ENCODE peak calls at places on chromosomes 3 and 15, in ten cellular contexts. One of them, this sample, is unnamed. For H3K4me1, the result is how much of the 10 kb centered on the place peaks cover.

GRCh38 chr15:32979710-32980109 is 214.8 kb downstream of the FMN1 start:
- DNase-seq in left ventricle myocardium inferior: no peak
- DNase-seq in keratinocyte: no peak
- DNase-seq in ovary: no peak
- DNase-seq in Caco-2: no peak
- DNase-seq in stomach: no peak
- DNase-seq in pancreas: no peak
- DNase-seq in cardiac muscle cell: no peak
- DNase-seq in astrocyte: peak
- DNase-seq in gastrocnemius medialis: no peak
- DNase-seq in this sample: no peak

GRCh38 chr15:68340711-68341671 is 63.4 kb downstream of the FEM1B start:
- DNase-seq in gastrocnemius medialis: no peak
- DNase-seq in cardiac muscle cell: no peak
- DNase-seq in left ventricle myocardium inferior: no peak
- DNase-seq in pancreas: no peak
- DNase-seq in ovary: no peak
- DNase-seq in Caco-2: no peak
- DNase-seq in keratinocyte: no peak
- DNase-seq in stomach: no peak
- DNase-seq in astrocyte: peak
- DNase-seq in this sample: no peak

GRCh38 chr3:140399853-140400252 is 278.0 kb upstream of the TRIM42 start:
- DNase-seq in cardiac muscle cell: no peak
- DNase-seq in left ventricle myocardium inferior: no peak
- DNase-seq in ovary: no peak
- DNase-seq in pancreas: no peak
- DNase-seq in Caco-2: no peak
- DNase-seq in astrocyte: no peak
- DNase-seq in stomach: no peak
- DNase-seq in gastrocnemius medialis: no peak
- DNase-seq in keratinocyte: no peak
- DNase-seq in this sample: no peak

GRCh38 chr3:174170248-174170647 is 688.9 kb upstream of the NAALADL2 start:
- DNase-seq in ovary: no peak
- DNase-seq in cardiac muscle cell: no peak
- DNase-seq in Caco-2: no peak
- DNase-seq in stomach: no peak
- DNase-seq in keratinocyte: no peak
- DNase-seq in pancreas: no peak
- DNase-seq in gastrocnemius medialis: no peak
- DNase-seq in left ventricle myocardium inferior: no peak
- DNase-seq in astrocyte: no peak
- DNase-seq in this sample: no peak

GRCh38 chr15:86572368-86572841 is 492.7 kb downstream of the AGBL1 start:
- DNase-seq in astrocyte: no peak
- DNase-seq in keratinocyte: no peak
- DNase-seq in stomach: no peak
- DNase-seq in cardiac muscle cell: no peak
- DNase-seq in Caco-2: no peak
- DNase-seq in pancreas: no peak
- DNase-seq in ovary: no peak
- DNase-seq in gastrocnemius medialis: no peak
- DNase-seq in left ventricle myocardium inferior: no peak
- DNase-seq in this sample: no peak

GRCh38 chr3:65322910-65323309 is 635.1 kb upstream of the ADAMTS9 start:
- DNase-seq in left ventricle myocardium inferior: no peak
- DNase-seq in stomach: no peak
- DNase-seq in ovary: no peak
- DNase-seq in pancreas: no peak
- DNase-seq in gastrocnemius medialis: no peak
- DNase-seq in keratinocyte: no peak
- DNase-seq in Caco-2: no peak
- DNase-seq in astrocyte: no peak
- DNase-seq in cardiac muscle cell: no peak
- DNase-seq in this sample: no peak

GRCh38 chr3:46902188-46902631 is 24.7 kb downstream of the PTH1R start:
- DNase-seq in cardiac muscle cell: no peak
- DNase-seq in Caco-2: no peak
- DNase-seq in left ventricle myocardium inferior: no peak
- DNase-seq in pancreas: no peak
- DNase-seq in ovary: no peak
- DNase-seq in keratinocyte: no peak
- DNase-seq in astrocyte: no peak
- DNase-seq in gastrocnemius medialis: no peak
- DNase-seq in stomach: no peak
- DNase-seq in this sample: no peak

GRCh38 chr15:29812384-29812694 is 9.9 kb downstream of the TJP1 start:
- DNase-seq in gastrocnemius medialis: peak
- DNase-seq in cardiac muscle cell: peak
- DNase-seq in keratinocyte: peak
- DNase-seq in astrocyte: peak
- DNase-seq in left ventricle myocardium inferior: no peak
- DNase-seq in stomach: no peak
- DNase-seq in ovary: no peak
- DNase-seq in pancreas: no peak
- DNase-seq in Caco-2: no peak
- DNase-seq in this sample: no peak

GRCh38 chr3:43752908-43753307 is 62.2 kb downstream of the ABHD5 start:
- DNase-seq in gastrocnemius medialis: no peak
- DNase-seq in left ventricle myocardium inferior: no peak
- DNase-seq in keratinocyte: no peak
- DNase-seq in stomach: no peak
- DNase-seq in cardiac muscle cell: peak
- DNase-seq in Caco-2: no peak
- DNase-seq in astrocyte: no peak
- DNase-seq in ovary: no peak
- DNase-seq in pancreas: no peak
- DNase-seq in this sample: no peak

GRCh38 chr3:24598691-24599090 is 104.0 kb upstream of the THRB start:
- DNase-seq in ovary: no peak
- DNase-seq in left ventricle myocardium inferior: no peak
- DNase-seq in Caco-2: peak
- DNase-seq in keratinocyte: no peak
- DNase-seq in stomach: no peak
- DNase-seq in gastrocnemius medialis: no peak
- DNase-seq in pancreas: no peak
- DNase-seq in cardiac muscle cell: peak
- DNase-seq in astrocyte: peak
- DNase-seq in this sample: no peak

GRCh38 chr3:47464603-47465002 is 11.1 kb downstream of the SCAP start:
- DNase-seq in pancreas: no peak
- DNase-seq in gastrocnemius medialis: no peak
- DNase-seq in ovary: no peak
- DNase-seq in keratinocyte: no peak
- DNase-seq in left ventricle myocardium inferior: no peak
- DNase-seq in astrocyte: no peak
- DNase-seq in Caco-2: no peak
- DNase-seq in stomach: no peak
- DNase-seq in cardiac muscle cell: peak
- DNase-seq in this sample: no peak

GRCh38 chr3:124217542-124217941 is 225.6 kb upstream of the ROPN1 start:
- DNase-seq in keratinocyte: peak
- DNase-seq in cardiac muscle cell: peak
- DNase-seq in ovary: peak
- DNase-seq in astrocyte: peak
- DNase-seq in gastrocnemius medialis: no peak
- DNase-seq in stomach: peak
- DNase-seq in Caco-2: peak
- DNase-seq in left ventricle myocardium inferior: peak
- DNase-seq in pancreas: peak
- DNase-seq in this sample: peak

GRCh38 chr3:127779747-127780146 is 42.6 kb downstream of the MGLL start:
- DNase-seq in ovary: no peak
- DNase-seq in gastrocnemius medialis: no peak
- DNase-seq in stomach: no peak
- DNase-seq in cardiac muscle cell: no peak
- DNase-seq in pancreas: no peak
- DNase-seq in Caco-2: no peak
- DNase-seq in astrocyte: peak
- DNase-seq in keratinocyte: no peak
- DNase-seq in left ventricle myocardium inferior: no peak
- DNase-seq in this sample: no peak

GRCh38 chr3:17747184-17747889 is 4.9 kb upstream of the TBC1D5 start:
- DNase-seq in pancreas: no peak
- DNase-seq in cardiac muscle cell: no peak
- DNase-seq in ovary: no peak
- DNase-seq in gastrocnemius medialis: no peak
- DNase-seq in keratinocyte: no peak
- DNase-seq in astrocyte: peak
- DNase-seq in Caco-2: no peak
- DNase-seq in left ventricle myocardium inferior: no peak
- DNase-seq in stomach: no peak
- DNase-seq in this sample: no peak

GRCh38 chr15:73989001-73989798 is 2.9 kb downstream of the STOML1 start:
- DNase-seq in ovary: no peak
- DNase-seq in Caco-2: no peak
- DNase-seq in pancreas: no peak
- DNase-seq in gastrocnemius medialis: no peak
- DNase-seq in keratinocyte: no peak
- DNase-seq in cardiac muscle cell: peak
- DNase-seq in astrocyte: peak
- DNase-seq in left ventricle myocardium inferior: no peak
- DNase-seq in stomach: no peak
- DNase-seq in this sample: no peak

GRCh38 chr3:37592328-37592727 is 269.4 kb upstream of the CTDSPL start:
- DNase-seq in gastrocnemius medialis: no peak
- DNase-seq in left ventricle myocardium inferior: no peak
- DNase-seq in stomach: no peak
- DNase-seq in cardiac muscle cell: no peak
- DNase-seq in keratinocyte: no peak
- DNase-seq in ovary: no peak
- DNase-seq in astrocyte: no peak
- DNase-seq in pancreas: no peak
- DNase-seq in Caco-2: no peak
- DNase-seq in this sample: no peak

GRCh38 chr3:106792716-106793115 is 584.5 kb upstream of the CCDC54 start:
- DNase-seq in keratinocyte: no peak
- DNase-seq in astrocyte: peak
- DNase-seq in left ventricle myocardium inferior: no peak
- DNase-seq in ovary: no peak
- DNase-seq in Caco-2: no peak
- DNase-seq in gastrocnemius medialis: no peak
- DNase-seq in stomach: no peak
- DNase-seq in pancreas: no peak
- DNase-seq in cardiac muscle cell: peak
- DNase-seq in this sample: no peak

GRCh38 chr3:178568152-178568753 is 32.0 kb downstream of the KCNMB2 start:
- DNase-seq in stomach: no peak
- DNase-seq in astrocyte: no peak
- DNase-seq in left ventricle myocardium inferior: no peak
- DNase-seq in gastrocnemius medialis: no peak
- DNase-seq in Caco-2: no peak
- DNase-seq in cardiac muscle cell: peak
- DNase-seq in pancreas: no peak
- DNase-seq in ovary: no peak
- DNase-seq in keratinocyte: no peak
- DNase-seq in this sample: no peak

GRCh38 chr3:182325213-182325941 is 467.9 kb upstream of the ATP11B start:
- DNase-seq in keratinocyte: no peak
- DNase-seq in Caco-2: no peak
- DNase-seq in stomach: no peak
- DNase-seq in left ventricle myocardium inferior: no peak
- DNase-seq in gastrocnemius medialis: no peak
- DNase-seq in pancreas: no peak
- DNase-seq in ovary: no peak
- DNase-seq in astrocyte: peak
- DNase-seq in cardiac muscle cell: no peak
- DNase-seq in this sample: no peak
- H3K4me1 ChIP-seq in keratinocyte: under half
- H3K4me1 ChIP-seq in Caco-2: under half
- H3K4me1 ChIP-seq in stomach: under half
- H3K4me1 ChIP-seq in left ventricle myocardium inferior: under half
- H3K4me1 ChIP-seq in gastrocnemius medialis: under half
- H3K4me1 ChIP-seq in pancreas: under half
- H3K4me1 ChIP-seq in ovary: under half
- H3K4me1 ChIP-seq in astrocyte: under half
- H3K4me1 ChIP-seq in cardiac muscle cell: under half
- H3K4me1 ChIP-seq in this sample: under half

DNA sequence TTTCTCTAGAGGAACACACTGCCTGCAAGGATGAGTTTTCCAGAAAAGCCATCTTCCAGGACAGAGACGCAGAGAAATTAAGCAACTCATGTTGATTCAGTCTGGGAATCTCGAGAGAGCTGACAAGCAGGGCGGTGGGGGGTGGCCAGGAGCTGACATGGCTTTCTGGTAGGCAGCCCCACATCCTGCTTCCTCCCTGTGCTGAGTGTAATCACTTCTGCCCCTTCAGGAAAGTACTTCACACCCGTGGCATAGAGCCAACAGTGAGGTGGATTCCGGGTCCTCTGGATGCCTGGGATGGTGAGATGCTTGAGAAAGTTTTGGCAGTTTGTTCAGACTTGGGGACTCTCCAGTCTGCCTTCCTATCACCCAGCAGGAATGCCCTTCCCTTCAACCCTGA is 221.1 kb downstream of the SLCO3A1 start:
- DNase-seq in stomach: no peak
- DNase-seq in Caco-2: no peak
- DNase-seq in cardiac muscle cell: peak
- DNase-seq in keratinocyte: no peak
- DNase-seq in ovary: no peak
- DNase-seq in left ventricle myocardium inferior: peak
- DNase-seq in gastrocnemius medialis: no peak
- DNase-seq in pancreas: no peak
- DNase-seq in astrocyte: peak
- DNase-seq in this sample: peak
- H3K4me1 ChIP-seq in stomach: under half
- H3K4me1 ChIP-seq in Caco-2: under half
- H3K4me1 ChIP-seq in cardiac muscle cell: under half
- H3K4me1 ChIP-seq in keratinocyte: under half
- H3K4me1 ChIP-seq in ovary: under half
- H3K4me1 ChIP-seq in left ventricle myocardium inferior: half or more
- H3K4me1 ChIP-seq in gastrocnemius medialis: under half
- H3K4me1 ChIP-seq in pancreas: under half
- H3K4me1 ChIP-seq in astrocyte: under half
- H3K4me1 ChIP-seq in this sample: under half

DNA sequence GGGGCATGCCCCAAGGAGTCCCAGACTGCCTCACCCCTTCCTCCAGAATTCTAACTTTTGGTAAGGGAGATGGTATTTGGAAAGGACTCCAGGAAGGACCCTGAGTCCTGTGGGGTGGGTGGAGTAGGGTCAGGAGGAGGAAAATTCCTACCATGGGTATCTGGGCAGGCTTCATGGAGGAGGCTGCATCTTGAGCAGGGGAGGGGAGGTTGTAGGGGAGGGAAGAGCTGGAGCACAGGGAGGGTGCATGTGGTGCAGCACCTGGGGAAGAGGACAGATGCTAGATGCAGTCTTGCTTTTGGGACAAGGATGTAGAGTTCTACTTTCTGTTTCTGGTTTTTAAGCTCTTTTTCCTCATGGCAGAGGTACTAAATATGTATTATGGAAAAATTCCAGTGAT is 9.9 kb downstream of the SEMA3F start:
- DNase-seq in cardiac muscle cell: no peak
- DNase-seq in left ventricle myocardium inferior: no peak
- DNase-seq in pancreas: no peak
- DNase-seq in astrocyte: no peak
- DNase-seq in gastrocnemius medialis: no peak
- DNase-seq in Caco-2: no peak
- DNase-seq in keratinocyte: no peak
- DNase-seq in ovary: no peak
- DNase-seq in stomach: no peak
- DNase-seq in this sample: no peak
- H3K4me1 ChIP-seq in cardiac muscle cell: under half
- H3K4me1 ChIP-seq in left ventricle myocardium inferior: half or more
- H3K4me1 ChIP-seq in pancreas: under half
- H3K4me1 ChIP-seq in astrocyte: half or more
- H3K4me1 ChIP-seq in gastrocnemius medialis: half or more
- H3K4me1 ChIP-seq in Caco-2: under half
- H3K4me1 ChIP-seq in keratinocyte: half or more
- H3K4me1 ChIP-seq in ovary: under half
- H3K4me1 ChIP-seq in stomach: half or more
- H3K4me1 ChIP-seq in this sample: under half

GRCh38 chr3:150751781-150752263 is 11.1 kb downstream of the SIAH2 start:
- DNase-seq in keratinocyte: no peak
- DNase-seq in cardiac muscle cell: no peak
- DNase-seq in Caco-2: no peak
- DNase-seq in gastrocnemius medialis: no peak
- DNase-seq in astrocyte: no peak
- DNase-seq in ovary: no peak
- DNase-seq in stomach: peak
- DNase-seq in pancreas: peak
- DNase-seq in left ventricle myocardium inferior: no peak
- DNase-seq in this sample: peak
- H3K4me1 ChIP-seq in keratinocyte: under half
- H3K4me1 ChIP-seq in cardiac muscle cell: under half
- H3K4me1 ChIP-seq in Caco-2: under half
- H3K4me1 ChIP-seq in gastrocnemius medialis: under half
- H3K4me1 ChIP-seq in astrocyte: under half
- H3K4me1 ChIP-seq in ovary: under half
- H3K4me1 ChIP-seq in stomach: half or more
- H3K4me1 ChIP-seq in pancreas: half or more
- H3K4me1 ChIP-seq in left ventricle myocardium inferior: half or more
- H3K4me1 ChIP-seq in this sample: under half

This sample was measured in lung.